ENCODE peak calls at places on chromosomes 16 and 17, in nine cellular contexts. One of them, this sample, is unnamed.

GRCh38 chr16:77553130-77553529 is 118.3 kb upstream of the ADAMTS18 start:
- DNase-seq in BE2C: no peak
- DNase-seq in AG04449: no peak
- DNase-seq in fibroblast of mammary gland: no peak
- DNase-seq in HepG2: no peak
- DNase-seq in IMR-90: no peak
- DNase-seq in pancreas: no peak
- DNase-seq in spleen: no peak
- DNase-seq in DND-41: no peak
- DNase-seq in this sample: no peak

GRCh38 chr17:32350662-32351418 is 883 bp downstream of the ZNF207 start:
- DNase-seq in BE2C: no peak
- DNase-seq in AG04449: no peak
- DNase-seq in fibroblast of mammary gland: peak; percentile 70
- DNase-seq in HepG2: peak; percentile 54
- DNase-seq in IMR-90: peak; percentile 62
- DNase-seq in pancreas: peak; percentile 29
- DNase-seq in spleen: no peak
- DNase-seq in DND-41: peak; percentile 62
- DNase-seq in this sample: no peak

GRCh38 chr16:49557070-49557446 is 183.5 kb downstream of the C16orf78 start:
- DNase-seq in BE2C: no peak
- DNase-seq in AG04449: no peak
- DNase-seq in fibroblast of mammary gland: no peak
- DNase-seq in HepG2: peak; percentile 7
- DNase-seq in IMR-90: no peak
- DNase-seq in pancreas: no peak
- DNase-seq in spleen: peak; percentile 70
- DNase-seq in DND-41: no peak
- DNase-seq in this sample: no peak

GRCh38 chr16:47008612-47009011 is 35.1 kb upstream of the DNAJA2 start:
- DNase-seq in BE2C: no peak
- DNase-seq in AG04449: no peak
- DNase-seq in fibroblast of mammary gland: no peak
- DNase-seq in HepG2: no peak
- DNase-seq in IMR-90: no peak
- DNase-seq in pancreas: no peak
- DNase-seq in spleen: no peak
- DNase-seq in DND-41: no peak
- DNase-seq in this sample: no peak

GRCh38 chr16:17775061-17775460 is 304.3 kb upstream of the XYLT1 start:
- DNase-seq in BE2C: no peak
- DNase-seq in AG04449: no peak
- DNase-seq in fibroblast of mammary gland: peak; percentile 34
- DNase-seq in HepG2: no peak
- DNase-seq in IMR-90: no peak
- DNase-seq in pancreas: no peak
- DNase-seq in spleen: no peak
- DNase-seq in DND-41: no peak
- DNase-seq in this sample: no peak

GRCh38 chr17:3927628-3928010 is 11.4 kb upstream of the P2RX1 start:
- DNase-seq in BE2C: peak; percentile 32
- DNase-seq in AG04449: no peak
- DNase-seq in fibroblast of mammary gland: no peak
- DNase-seq in HepG2: no peak
- DNase-seq in IMR-90: no peak
- DNase-seq in pancreas: no peak
- DNase-seq in spleen: no peak
- DNase-seq in DND-41: no peak
- DNase-seq in this sample: no peak

GRCh38 chr16:59543641-59544040 is 809.5 kb upstream of the GOT2 start:
- DNase-seq in BE2C: no peak
- DNase-seq in AG04449: no peak
- DNase-seq in fibroblast of mammary gland: peak; percentile 57
- DNase-seq in HepG2: no peak
- DNase-seq in IMR-90: peak; percentile 78
- DNase-seq in pancreas: no peak
- DNase-seq in spleen: no peak
- DNase-seq in DND-41: no peak
- DNase-seq in this sample: peak; percentile 21

GRCh38 chr16:66490774-66491715 is 58.9 kb downstream of the TK2 start:
- DNase-seq in BE2C: no peak
- DNase-seq in AG04449: no peak
- DNase-seq in fibroblast of mammary gland: no peak
- DNase-seq in HepG2: no peak
- DNase-seq in IMR-90: no peak
- DNase-seq in pancreas: no peak
- DNase-seq in spleen: no peak
- DNase-seq in DND-41: no peak
- DNase-seq in this sample: no peak

GRCh38 chr17:66273391-66273722 is 29.1 kb upstream of the PRKCA start:
- DNase-seq in BE2C: no peak
- DNase-seq in AG04449: no peak
- DNase-seq in fibroblast of mammary gland: no peak
- DNase-seq in HepG2: no peak
- DNase-seq in IMR-90: no peak
- DNase-seq in pancreas: no peak
- DNase-seq in spleen: no peak
- DNase-seq in DND-41: no peak
- DNase-seq in this sample: no peak

GRCh38 chr16:82586130-82586529 is 40.6 kb upstream of the CDH13 start:
- DNase-seq in BE2C: no peak
- DNase-seq in AG04449: no peak
- DNase-seq in fibroblast of mammary gland: no peak
- DNase-seq in HepG2: no peak
- DNase-seq in IMR-90: no peak
- DNase-seq in pancreas: no peak
- DNase-seq in spleen: no peak
- DNase-seq in DND-41: no peak
- DNase-seq in this sample: no peak

GRCh38 chr16:4556112-4556511 is at the start of gene C16orf96:
- DNase-seq in BE2C: no peak
- DNase-seq in AG04449: no peak
- DNase-seq in fibroblast of mammary gland: no peak
- DNase-seq in HepG2: no peak
- DNase-seq in IMR-90: no peak
- DNase-seq in pancreas: no peak
- DNase-seq in spleen: no peak
- DNase-seq in DND-41: no peak
- DNase-seq in this sample: no peak

GRCh38 chr17:5031365-5032082 is 3.7 kb downstream of the SLC52A1 start:
- DNase-seq in BE2C: peak; percentile 73
- DNase-seq in AG04449: no peak
- DNase-seq in fibroblast of mammary gland: peak; percentile 75
- DNase-seq in HepG2: peak; percentile 50
- DNase-seq in IMR-90: peak; percentile 73
- DNase-seq in pancreas: peak; percentile 60
- DNase-seq in spleen: peak; percentile 90
- DNase-seq in DND-41: peak; percentile 88
- DNase-seq in this sample: peak; percentile 23

GRCh38 chr16:46866286-46866685 is 17.9 kb upstream of the GPT2 start:
- DNase-seq in BE2C: no peak
- DNase-seq in AG04449: no peak
- DNase-seq in fibroblast of mammary gland: no peak
- DNase-seq in HepG2: no peak
- DNase-seq in IMR-90: no peak
- DNase-seq in pancreas: no peak
- DNase-seq in spleen: no peak
- DNase-seq in DND-41: no peak
- DNase-seq in this sample: no peak

GRCh38 chr17:81044764-81045589 is 10.0 kb downstream of the BAIAP2 start:
- DNase-seq in BE2C: peak; percentile 77
- DNase-seq in AG04449: no peak
- DNase-seq in fibroblast of mammary gland: peak; percentile 60
- DNase-seq in HepG2: peak; percentile 62
- DNase-seq in IMR-90: peak; percentile 79
- DNase-seq in pancreas: peak; percentile 45
- DNase-seq in spleen: peak; percentile 87
- DNase-seq in DND-41: no peak
- DNase-seq in this sample: no peak

GRCh38 chr17:72121164-72122001 is 563 bp downstream of the SOX9 start:
- DNase-seq in BE2C: peak; percentile 57
- DNase-seq in AG04449: no peak
- DNase-seq in fibroblast of mammary gland: peak; percentile 40
- DNase-seq in HepG2: no peak
- DNase-seq in IMR-90: peak; percentile 69
- DNase-seq in pancreas: peak; percentile 35
- DNase-seq in spleen: no peak
- DNase-seq in DND-41: no peak
- DNase-seq in this sample: no peak

GRCh38 chr17:42519546-42520444 is 16.2 kb upstream of the NAGLU start:
- DNase-seq in BE2C: no peak
- DNase-seq in AG04449: peak; percentile 98
- DNase-seq in fibroblast of mammary gland: peak; percentile 98
- DNase-seq in HepG2: peak; percentile 90
- DNase-seq in IMR-90: peak; percentile 99
- DNase-seq in pancreas: no peak
- DNase-seq in spleen: peak; percentile 76
- DNase-seq in DND-41: no peak
- DNase-seq in this sample: peak; percentile 96

GRCh38 chr17:33292184-33292980 is 713 bp downstream of the ASIC2 start:
- DNase-seq in BE2C: peak; percentile 52
- DNase-seq in AG04449: no peak
- DNase-seq in fibroblast of mammary gland: peak; percentile 22
- DNase-seq in HepG2: no peak
- DNase-seq in IMR-90: peak; percentile 20
- DNase-seq in pancreas: no peak
- DNase-seq in spleen: no peak
- DNase-seq in DND-41: no peak
- DNase-seq in this sample: no peak

GRCh38 chr16:54926166-54926838 is 4.4 kb upstream of the IRX5 start:
- DNase-seq in BE2C: no peak
- DNase-seq in AG04449: no peak
- DNase-seq in fibroblast of mammary gland: peak; percentile 83
- DNase-seq in HepG2: no peak
- DNase-seq in IMR-90: peak; percentile 33
- DNase-seq in pancreas: no peak
- DNase-seq in spleen: no peak
- DNase-seq in DND-41: no peak
- DNase-seq in this sample: peak; percentile 33

GRCh38 chr16:75011634-75012307 is 12.9 kb downstream of the ZNRF1 start:
- DNase-seq in BE2C: no peak
- DNase-seq in AG04449: peak; percentile 67
- DNase-seq in fibroblast of mammary gland: peak; percentile 93
- DNase-seq in HepG2: no peak
- DNase-seq in IMR-90: peak; percentile 92
- DNase-seq in pancreas: no peak
- DNase-seq in spleen: no peak
- DNase-seq in DND-41: no peak
- DNase-seq in this sample: peak; percentile 61

GRCh38 chr17:64608571-64608981 is 53.5 kb downstream of the SMURF2 start:
- DNase-seq in BE2C: no peak
- DNase-seq in AG04449: no peak
- DNase-seq in fibroblast of mammary gland: peak; percentile 61
- DNase-seq in HepG2: no peak
- DNase-seq in IMR-90: peak; percentile 58
- DNase-seq in pancreas: no peak
- DNase-seq in spleen: no peak
- DNase-seq in DND-41: no peak
- DNase-seq in this sample: no peak

GRCh38 chr17:48663134-48663924 is 37.2 kb upstream of the HOXB9 start:
- DNase-seq in BE2C: no peak
- DNase-seq in AG04449: no peak
- DNase-seq in fibroblast of mammary gland: no peak
- DNase-seq in HepG2: no peak
- DNase-seq in IMR-90: no peak
- DNase-seq in pancreas: no peak
- DNase-seq in spleen: no peak
- DNase-seq in DND-41: no peak
- DNase-seq in this sample: no peak
- TF ChIP-seq CTCF in BE2C: peak; percentile 25
- TF ChIP-seq CTCF in AG04449: peak; percentile 5
- TF ChIP-seq CTCF in fibroblast of mammary gland: peak; percentile 14
- TF ChIP-seq CTCF in HepG2: no peak
- TF ChIP-seq CTCF in IMR-90: no peak
- TF ChIP-seq CTCF in pancreas: no peak
- TF ChIP-seq CTCF in spleen: no peak
- TF ChIP-seq CTCF in DND-41: peak; percentile 33
- TF ChIP-seq CTCF in this sample: no peak

DNA sequence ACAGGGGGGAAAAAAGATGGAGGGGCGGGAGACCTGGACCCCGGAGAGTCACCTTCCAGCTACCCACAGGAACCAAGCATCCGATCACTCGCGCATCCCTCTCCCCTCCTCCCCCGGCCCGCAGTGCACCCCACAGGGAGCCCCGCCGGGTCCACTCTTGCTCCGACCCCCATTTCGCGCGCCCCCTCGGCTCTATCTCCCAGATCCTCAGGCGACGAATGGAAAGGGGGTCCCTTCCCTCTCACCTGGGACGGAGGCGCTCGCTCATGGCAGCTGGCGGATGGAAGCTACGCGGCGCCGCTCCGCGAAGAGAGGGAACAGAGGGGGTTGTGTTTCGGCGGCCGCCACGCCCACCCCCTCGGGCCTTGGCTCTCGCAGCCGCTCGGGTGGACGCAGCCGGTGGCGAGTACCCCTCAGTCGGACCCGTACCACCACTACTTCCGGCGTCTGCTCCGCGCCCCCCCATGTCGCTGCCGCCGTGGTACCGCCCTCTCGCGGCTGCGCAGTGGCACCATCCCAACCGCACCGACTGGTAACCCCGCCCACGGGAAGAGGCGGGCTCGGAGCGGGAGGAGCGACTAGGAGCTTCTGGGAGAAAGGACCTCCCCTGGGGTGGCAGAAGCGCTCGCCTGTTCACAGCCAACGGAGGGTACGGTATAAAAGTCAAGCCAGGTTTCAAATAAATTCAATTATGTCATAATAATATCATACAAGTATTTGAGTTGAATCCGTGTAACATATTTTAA is 29.7 kb downstream of the CPSF4L start:
- DNase-seq in BE2C: peak; percentile 99
- DNase-seq in AG04449: peak; percentile 51
- DNase-seq in fibroblast of mammary gland: peak; percentile 90
- DNase-seq in HepG2: peak; percentile 94
- DNase-seq in IMR-90: peak; percentile 92
- DNase-seq in pancreas: peak; percentile 93
- DNase-seq in spleen: peak; percentile 99
- DNase-seq in DND-41: peak; percentile 97
- DNase-seq in this sample: peak; percentile 66
- TF ChIP-seq CTCF in BE2C: peak; percentile 9
- TF ChIP-seq CTCF in AG04449: no peak
- TF ChIP-seq CTCF in fibroblast of mammary gland: no peak
- TF ChIP-seq CTCF in HepG2: peak; percentile 78
- TF ChIP-seq CTCF in IMR-90: peak; percentile 11
- TF ChIP-seq CTCF in pancreas: no peak
- TF ChIP-seq CTCF in spleen: no peak
- TF ChIP-seq CTCF in DND-41: peak; percentile 35
- TF ChIP-seq CTCF in this sample: no peak

GRCh38 chr17:8968503-8968902 is 3.0 kb upstream of the PIK3R5 start:
- DNase-seq in BE2C: no peak
- DNase-seq in AG04449: no peak
- DNase-seq in fibroblast of mammary gland: no peak
- DNase-seq in HepG2: no peak
- DNase-seq in IMR-90: no peak
- DNase-seq in pancreas: no peak
- DNase-seq in spleen: no peak
- DNase-seq in DND-41: no peak
- DNase-seq in this sample: no peak
- TF ChIP-seq CTCF in BE2C: no peak
- TF ChIP-seq CTCF in AG04449: no peak
- TF ChIP-seq CTCF in fibroblast of mammary gland: no peak
- TF ChIP-seq CTCF in HepG2: no peak
- TF ChIP-seq CTCF in IMR-90: no peak
- TF ChIP-seq CTCF in pancreas: no peak
- TF ChIP-seq CTCF in spleen: no peak
- TF ChIP-seq CTCF in DND-41: no peak
- TF ChIP-seq CTCF in this sample: no peak

GRCh38 chr16:14003119-14003570 is 68.0 kb upstream of the MRTFB start:
- DNase-seq in BE2C: peak; percentile 88
- DNase-seq in AG04449: no peak
- DNase-seq in fibroblast of mammary gland: peak; percentile 84
- DNase-seq in HepG2: no peak
- DNase-seq in IMR-90: peak; percentile 72
- DNase-seq in pancreas: no peak
- DNase-seq in spleen: peak; percentile 72
- DNase-seq in DND-41: no peak
- DNase-seq in this sample: no peak
- TF ChIP-seq CTCF in BE2C: peak; percentile 21
- TF ChIP-seq CTCF in AG04449: no peak
- TF ChIP-seq CTCF in fibroblast of mammary gland: peak; percentile 3
- TF ChIP-seq CTCF in HepG2: no peak
- TF ChIP-seq CTCF in IMR-90: no peak
- TF ChIP-seq CTCF in pancreas: no peak
- TF ChIP-seq CTCF in spleen: no peak
- TF ChIP-seq CTCF in DND-41: no peak
- TF ChIP-seq CTCF in this sample: peak; percentile 11